ENCODE peak calls at places on chromosomes 5 and 9, in four cellular contexts. K, T, F and V are unnamed samples. For H3K4me1, the result is how much of the 10 kb centered on the place peaks cover.

GRCh38 chr5:66744040-66744439 is 147.8 kb downstream of the MAST4 start:
- DNase-seq in K (no peak), T (no peak), F (no peak), V (no peak)

GRCh38 chr5:95760291-95761191 is 29.4 kb downstream of the RHOBTB3 start:
- DNase-seq in K (no peak), T (no peak), F (no peak), V (no peak)

GRCh38 chr9:78940121-78940855 is 631.5 kb upstream of the TLE4 start:
- DNase-seq in K (no peak), T (no peak), F (no peak), V (no peak)

GRCh38 chr5:1190915-1191314 is 10.5 kb upstream of the SLC6A19 start:
- DNase-seq in K (no peak), T (no peak), F (peak), V (no peak)

GRCh38 chr9:110248361-110248760 is 7.9 kb downstream of the TXN start:
- DNase-seq in K (no peak), T (no peak), F (no peak), V (no peak)

GRCh38 chr5:180832638-180833068 is 28.4 kb downstream of the ZFP62 start:
- DNase-seq in K (no peak), T (no peak), F (no peak), V (peak)

GRCh38 chr9:94135222-94135621 is 51.0 kb downstream of the PTPDC1 start:
- DNase-seq in K (no peak), T (peak), F (no peak), V (no peak)

GRCh38 chr5:132428811-132429440 is 59.4 kb downstream of the SLC22A5 start:
- DNase-seq in K (no peak), T (no peak), F (no peak), V (no peak)

GRCh38 chr5:154368041-154368800 is 77.6 kb upstream of the SAP30L start:
- DNase-seq in K (no peak), T (no peak), F (no peak), V (no peak)

GRCh38 chr5:139664273-139664693 is 16.1 kb downstream of the CXXC5 start:
- DNase-seq in K (peak), T (no peak), F (no peak), V (no peak)

GRCh38 chr5:160369990-160370712 is at the start of gene C1QTNF2:
- DNase-seq in K (no peak), T (no peak), F (peak), V (no peak)

GRCh38 chr5:52269395-52269794 is 518.3 kb upstream of the ITGA1 start:
- DNase-seq in K (no peak), T (no peak), F (no peak), V (no peak)

GRCh38 chr9:113622600-113623400 is 159.3 kb downstream of the RGS3 start:
- DNase-seq in K (peak), T (no peak), F (peak), V (no peak)

GRCh38 chr5:148837383-148837782 is 11.0 kb downstream of the ADRB2 start:
- DNase-seq in K (no peak), T (no peak), F (no peak), V (no peak)

GRCh38 chr9:34190996-34191892 is 12.4 kb downstream of the UBAP1 start:
- DNase-seq in K (no peak), T (no peak), F (no peak), V (no peak)

GRCh38 chr5:128253224-128253623 is 169.7 kb downstream of the SLC12A2 start:
- DNase-seq in K (no peak), T (no peak), F (no peak), V (no peak)

GRCh38 chr9:75201480-75202209 is 113.3 kb downstream of the OSTF1 start:
- DNase-seq in K (no peak), T (no peak), F (no peak), V (no peak)

GRCh38 chr5:124902097-124902821 is 155.8 kb upstream of the ZNF608 start:
- DNase-seq in K (no peak), T (no peak), F (no peak), V (no peak)

GRCh38 chr9:79346350-79347020 is 225.3 kb upstream of the TLE4 start:
- DNase-seq in K (no peak), T (no peak), F (no peak), V (no peak)

GRCh38 chr5:150519560-150519945 is 11.6 kb downstream of the NDST1 start:
- DNase-seq in K (no peak), T (no peak), F (no peak), V (no peak)

GRCh38 chr9:122536138-122536537 is 9.0 kb upstream of the OR1N1 start:
- DNase-seq in K (no peak), T (no peak), F (no peak), V (no peak)

GRCh38 chr9:16670791-16671190 is 199.7 kb downstream of the BNC2 start:
- DNase-seq in K (no peak), T (no peak), F (no peak), V (no peak)

GRCh38 chr5:1755321-1755949 is 44.2 kb downstream of the MRPL36 start:
- DNase-seq in K (peak), T (peak), F (no peak), V (no peak)

GRCh38 chr5:131303537-131303936 is 39.7 kb downstream of the CDC42SE2 start:
- DNase-seq in K (no peak), T (no peak), F (no peak), V (no peak)

GRCh38 chr9:133540336-133541025 is 6.0 kb downstream of the ADAMTSL2 start:
- DNase-seq in K (no peak), T (no peak), F (no peak), V (no peak)

GRCh38 chr5:167999182-167999581 is 292.3 kb upstream of the WWC1 start:
- DNase-seq in K (no peak), T (no peak), F (no peak), V (no peak)

GRCh38 chr5:19406576-19407365 is 581.2 kb downstream of the CDH18 start:
- DNase-seq in K (no peak), T (no peak), F (no peak), V (no peak)

GRCh38 chr9:137485343-137486140 is 26.4 kb upstream of the NSMF start:
- DNase-seq in K (no peak), T (no peak), F (no peak), V (no peak)

GRCh38 chr5:37054391-37054790 is 177.8 kb downstream of the NIPBL start:
- DNase-seq in K (no peak), T (no peak), F (no peak), V (no peak)

GRCh38 chr9:83959061-83959460 is 21.0 kb downstream of the HNRNPK start:
- DNase-seq in K (no peak), T (no peak), F (no peak), V (no peak)

GRCh38 chr5:38670878-38671277 is 114.4 kb upstream of the LIFR start:
- DNase-seq in K (no peak), T (peak), F (no peak), V (no peak)

GRCh38 chr5:132024789-132025402 is 13.4 kb upstream of the ACSL6 start:
- DNase-seq in K (no peak), T (no peak), F (no peak), V (no peak)

GRCh38 chr5:168611163-168611562 is 32.0 kb upstream of the PANK3 start:
- DNase-seq in K (no peak), T (no peak), F (no peak), V (no peak)

GRCh38 chr5:119327018-119327417 is 28.8 kb upstream of the TNFAIP8 start:
- DNase-seq in K (no peak), T (no peak), F (no peak), V (no peak)

DNA sequence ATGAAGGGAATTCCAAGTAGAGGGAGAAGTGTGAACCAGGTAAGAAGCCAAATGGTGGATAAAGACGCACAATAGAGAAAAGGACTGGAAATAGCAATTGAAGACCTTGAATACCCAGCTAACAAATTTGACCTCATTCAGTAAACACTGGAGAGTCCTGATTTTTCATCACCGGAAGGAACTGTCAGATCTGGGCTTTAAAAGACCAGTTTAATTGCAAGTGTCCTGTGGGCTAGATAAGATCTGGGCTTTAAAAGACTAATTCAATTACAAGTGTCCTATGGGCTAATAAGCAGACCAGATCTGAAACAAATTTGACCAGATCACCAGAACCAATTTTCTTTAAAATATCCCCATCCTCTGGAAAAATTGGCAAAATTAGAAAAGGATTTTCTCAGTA is 380.0 kb downstream of the ACTL7B start:
- DNase-seq in K (no peak), T (no peak), F (no peak), V (no peak)
- H3K4me1 ChIP-seq in K (under half), T (under half), F (under half), V (under half)

GRCh38 chr9:129752915-129753724 is at the start of gene PTGES:
- DNase-seq in K (peak), T (peak), F (peak), V (peak)
- H3K4me3 ChIP-seq in K (no peak), T (peak), F (peak), V (no peak)

GRCh38 chr5:112483704-112484103 is 64.6 kb upstream of the EPB41L4A start:
- DNase-seq in K (no peak), T (no peak), F (no peak), V (no peak)
- H3K27ac ChIP-seq in K (no peak), T (no peak), F (no peak), V (no peak)

GRCh38 chr5:143054480-143054941 is 284.3 kb downstream of the ARHGAP26 start:
- DNase-seq in K (no peak), T (no peak), F (no peak), V (no peak)
- H3K4me1 ChIP-seq in K (under half), T (under half), F (under half), V (under half)

GRCh38 chr5:74516217-74516636 is 124.3 kb downstream of the ENC1 start:
- DNase-seq in K (no peak), T (no peak), F (no peak), V (no peak)
- H3K4me3 ChIP-seq in K (no peak), T (no peak), F (no peak), V (no peak)

GRCh38 chr9:128885376-128885775 is 3.4 kb downstream of the LRRC8A start:
- DNase-seq in K (no peak), T (no peak), F (no peak), V (no peak)

GRCh38 chr9:128887049-128887448 is 5.1 kb downstream of the LRRC8A start:
- DNase-seq in K (no peak), T (no peak), F (no peak), V (no peak)

GRCh38 chr9:128885798-128886197 is 3.9 kb downstream of the LRRC8A start:
- DNase-seq in K (no peak), T (no peak), F (no peak), V (no peak)

GRCh38 chr9:128887914-128888350 is 6.0 kb downstream of the LRRC8A start:
- DNase-seq in K (no peak), T (no peak), F (no peak), V (no peak)

GRCh38 chr9:128886211-128886826 is 4.4 kb downstream of the LRRC8A start:
- DNase-seq in K (no peak), T (no peak), F (no peak), V (no peak)
- H3K27ac ChIP-seq in K (no peak), T (peak), F (no peak), V (peak)

GRCh38 chr9:91099471-91099870 is 262.2 kb downstream of the AUH start:
- DNase-seq in K (no peak), T (no peak), F (no peak), V (no peak)

GRCh38 chr9:91101598-91102168 is 260.0 kb downstream of the AUH start:
- DNase-seq in K (no peak), T (no peak), F (no peak), V (peak)

GRCh38 chr9:91098203-91098602 is 263.5 kb downstream of the AUH start:
- DNase-seq in K (no peak), T (no peak), F (no peak), V (no peak)

GRCh38 chr9:91102269-91102668 is 259.4 kb downstream of the AUH start:
- DNase-seq in K (no peak), T (no peak), F (no peak), V (no peak)

GRCh38 chr9:91100878-91101450 is 260.8 kb downstream of the AUH start:
- DNase-seq in K (peak), T (peak), F (no peak), V (no peak)
- H3K4me1 ChIP-seq in K (under half), T (under half), F (under half), V (under half)

GRCh38 chr9:650362-650761 is 191.1 kb upstream of the DMRT1 start:
- DNase-seq in K (no peak), T (no peak), F (no peak), V (peak)
- H3K4me3 ChIP-seq in K (no peak), T (no peak), F (no peak), V (peak)

DNA sequence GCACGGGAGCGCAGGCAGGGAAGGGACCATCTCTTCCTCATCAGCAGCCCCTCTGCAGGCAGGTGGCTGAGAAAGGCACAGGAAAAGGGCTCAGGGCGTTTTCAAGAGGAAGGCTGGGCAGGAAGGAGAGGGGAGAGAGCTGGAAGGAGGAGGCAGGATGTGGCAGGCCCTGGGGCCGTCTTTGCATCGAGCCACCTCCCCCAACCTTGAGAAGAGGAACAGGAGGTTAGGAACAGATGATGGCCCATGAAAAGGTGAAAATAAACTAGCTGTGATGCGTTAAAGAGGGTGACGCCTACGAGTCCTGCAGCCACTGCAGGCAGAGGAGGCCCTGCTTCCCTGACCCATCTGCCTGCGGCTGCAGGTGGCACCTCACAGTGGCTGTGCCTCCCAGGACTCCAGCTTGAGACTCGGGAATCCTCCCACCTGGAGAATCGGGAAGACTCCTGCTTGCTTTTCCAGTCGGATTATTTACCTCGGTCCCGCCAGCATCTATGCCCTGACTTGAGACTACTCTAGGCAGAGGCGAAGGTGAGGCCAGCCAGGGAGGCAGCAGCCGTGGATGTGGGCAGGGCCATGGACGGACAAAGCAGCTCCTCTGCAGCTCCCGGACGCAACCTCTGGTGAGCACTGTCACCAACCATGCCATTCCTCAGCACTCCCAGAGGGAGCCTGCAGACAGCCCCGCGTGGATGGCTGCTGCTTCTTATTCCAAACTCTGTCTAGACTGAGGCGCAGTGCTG is 18.2 kb downstream of the MED10 start:
- DNase-seq in K (no peak), T (no peak), F (no peak), V (no peak)
- H3K27ac ChIP-seq in K (no peak), T (no peak), F (no peak), V (peak)

GRCh38 chr9:106888992-106889631 is 26.1 kb downstream of the ZNF462 start:
- DNase-seq in K (no peak), T (no peak), F (no peak), V (no peak)
- H3K4me1 ChIP-seq in K (under half), T (under half), F (under half), V (under half)